ENCODE peak calls at places on chromosomes 4 and X, in seven cellular contexts. V, Q, C, E, S, Z and G are unnamed samples.

GRCh38 chr4:103171006-103171405 is 27.1 kb downstream of the CENPE start:
- DNase-seq in V (no peak), Q (no peak), C (no peak), E (no peak), S (no peak), Z (no peak), G (no peak)

GRCh38 chrX:111041018-111041462 is 55.0 kb upstream of the PAK3 start:
- DNase-seq in V (peak), Q (no peak), C (no peak), E (peak), S (no peak), Z (no peak), G (no peak)

GRCh38 chr4:151524610-151525009 is 115.6 kb downstream of the FHIP1A start:
- DNase-seq in V (no peak), Q (no peak), C (no peak), E (no peak), S (no peak), Z (no peak), G (no peak)

GRCh38 chrX:131288738-131289511 is at the start of gene IGSF1:
- DNase-seq in V (peak), Q (no peak), C (no peak), E (no peak), S (peak), Z (no peak), G (peak)

GRCh38 chr4:140243345-140243753 is 89.4 kb upstream of the MAML3 start:
- DNase-seq in V (no peak), Q (peak), C (peak), E (no peak), S (peak), Z (no peak), G (peak)

GRCh38 chrX:130114141-130114561 is 3.9 kb upstream of the ELF4 start:
- DNase-seq in V (peak), Q (no peak), C (no peak), E (no peak), S (no peak), Z (no peak), G (no peak)

GRCh38 chr4:113564493-113564892 is 197.0 kb downstream of the CAMK2D start:
- DNase-seq in V (no peak), Q (no peak), C (no peak), E (no peak), S (no peak), Z (no peak), G (no peak)

GRCh38 chrX:68938244-68939004 is 109.6 kb downstream of the EFNB1 start:
- DNase-seq in V (no peak), Q (no peak), C (no peak), E (no peak), S (no peak), Z (no peak), G (peak)

GRCh38 chr4:181278941-181279340 is 964.3 kb upstream of the TENM3 start:
- DNase-seq in V (no peak), Q (no peak), C (no peak), E (no peak), S (no peak), Z (no peak), G (peak)

GRCh38 chr4:155566241-155566823 is 100.3 kb upstream of the GUCY1A1 start:
- DNase-seq in V (no peak), Q (no peak), C (no peak), E (no peak), S (no peak), Z (no peak), G (no peak)

GRCh38 chrX:133999013-133999705 is 13.8 kb upstream of the GPC3 start:
- DNase-seq in V (no peak), Q (no peak), C (no peak), E (no peak), S (peak), Z (no peak), G (peak)

GRCh38 chr4:116122131-116122530 is 963.2 kb downstream of the TRAM1L1 start:
- DNase-seq in V (peak), Q (no peak), C (no peak), E (no peak), S (no peak), Z (no peak), G (no peak)

GRCh38 chr4:125306112-125306511 is 8.6 kb upstream of the FAT4 start:
- DNase-seq in V (no peak), Q (no peak), C (no peak), E (no peak), S (no peak), Z (no peak), G (no peak)

GRCh38 chr4:25813705-25814104 is 49.1 kb downstream of the SEL1L3 start:
- DNase-seq in V (peak), Q (no peak), C (no peak), E (no peak), S (no peak), Z (no peak), G (no peak)

GRCh38 chrX:115047181-115047580 is 29.8 kb upstream of the IL13RA2 start:
- DNase-seq in V (no peak), Q (no peak), C (no peak), E (no peak), S (no peak), Z (no peak), G (no peak)

GRCh38 chr4:8409271-8410065 is 31.1 kb downstream of the ACOX3 start:
- DNase-seq in V (peak), Q (no peak), C (no peak), E (peak), S (peak), Z (no peak), G (no peak)

GRCh38 chrX:46326161-46326560 is 219.1 kb downstream of the ZNF674 start:
- DNase-seq in V (no peak), Q (no peak), C (no peak), E (no peak), S (no peak), Z (no peak), G (peak)

GRCh38 chrX:118872102-118872566 is 48.5 kb downstream of the ZCCHC12 start:
- DNase-seq in V (peak), Q (no peak), C (no peak), E (no peak), S (no peak), Z (no peak), G (no peak)

GRCh38 chrX:104750146-104750699 is 184.2 kb downstream of the IL1RAPL2 start:
- DNase-seq in V (no peak), Q (no peak), C (no peak), E (no peak), S (no peak), Z (no peak), G (no peak)

GRCh38 chr4:118772149-118773081 is 63.5 kb downstream of the SEC24D start:
- DNase-seq in V (no peak), Q (peak), C (peak), E (no peak), S (no peak), Z (no peak), G (peak)

GRCh38 chr4:78288327-78288726 is 231.2 kb downstream of the FRAS1 start:
- DNase-seq in V (no peak), Q (no peak), C (no peak), E (no peak), S (no peak), Z (no peak), G (no peak)

GRCh38 chr4:8542776-8543525 is 37.2 kb upstream of the GPR78 start:
- DNase-seq in V (no peak), Q (no peak), C (no peak), E (no peak), S (no peak), Z (peak), G (no peak)

GRCh38 chrX:13868481-13869040 is 51.7 kb upstream of the GPM6B start:
- DNase-seq in V (no peak), Q (no peak), C (no peak), E (no peak), S (no peak), Z (no peak), G (no peak)

GRCh38 chrX:100368167-100368566 is 41.9 kb downstream of the PCDH19 start:
- DNase-seq in V (no peak), Q (no peak), C (no peak), E (no peak), S (peak), Z (no peak), G (peak)

GRCh38 chrX:112769034-112769433 is 71.6 kb downstream of the AMOT start:
- DNase-seq in V (no peak), Q (no peak), C (no peak), E (no peak), S (no peak), Z (no peak), G (no peak)

GRCh38 chr4:158998624-158999023 is 104.3 kb upstream of the RAPGEF2 start:
- DNase-seq in V (no peak), Q (no peak), C (no peak), E (no peak), S (no peak), Z (no peak), G (no peak)

GRCh38 chr4:103008875-103009729 is 10.4 kb downstream of the SLC9B1 start:
- DNase-seq in V (no peak), Q (peak), C (peak), E (no peak), S (no peak), Z (no peak), G (peak)

GRCh38 chr4:152992027-152992426 is 55.9 kb downstream of the FHDC1 start:
- DNase-seq in V (no peak), Q (no peak), C (no peak), E (no peak), S (no peak), Z (no peak), G (no peak)

GRCh38 chr4:115310671-115311070 is 197.3 kb upstream of the NDST4 start:
- DNase-seq in V (no peak), Q (no peak), C (no peak), E (no peak), S (no peak), Z (no peak), G (peak)

GRCh38 chr4:38106301-38106700 is 146.1 kb downstream of the PTTG2 start:
- DNase-seq in V (no peak), Q (no peak), C (no peak), E (no peak), S (no peak), Z (no peak), G (no peak)

GRCh38 chrX:125786306-125786705 is 379.8 kb downstream of the DCAF12L2 start:
- DNase-seq in V (no peak), Q (no peak), C (no peak), E (no peak), S (no peak), Z (no peak), G (peak)

GRCh38 chr4:94673961-94674360 is 83.8 kb upstream of the BMPR1B start:
- DNase-seq in V (no peak), Q (no peak), C (no peak), E (no peak), S (no peak), Z (no peak), G (no peak)

GRCh38 chr4:164700471-164700870 is 53.5 kb upstream of the SMIM31 start:
- DNase-seq in V (no peak), Q (no peak), C (no peak), E (no peak), S (peak), Z (peak), G (peak)

GRCh38 chr4:6951880-6952381 is 42.3 kb downstream of the TBC1D14 start:
- DNase-seq in V (no peak), Q (no peak), C (no peak), E (no peak), S (no peak), Z (no peak), G (no peak)

GRCh38 chr4:143668930-143669553 is 31.4 kb downstream of the FREM3 start:
- DNase-seq in V (no peak), Q (no peak), C (no peak), E (no peak), S (no peak), Z (no peak), G (no peak)

GRCh38 chrX:52988985-52989917 is 30.9 kb upstream of the FAM156A start:
- DNase-seq in V (no peak), Q (no peak), C (no peak), E (no peak), S (no peak), Z (no peak), G (no peak)

GRCh38 chr4:39975488-39976089 is 2.1 kb downstream of the PDS5A start:
- DNase-seq in V (no peak), Q (no peak), C (no peak), E (no peak), S (no peak), Z (no peak), G (no peak)